ENCODE peak calls at places on chromosomes 12 and 14, in four cellular contexts. G, K, J and X are unnamed samples.

GRCh38 chr12:120206228-120206627 is 5.3 kb upstream of the RPLP0 start:
- DNase-seq in K (no peak), G (no peak), J (no peak), X (no peak)

GRCh38 chr12:5076761-5077160 is 33.1 kb downstream of the KCNA5 start:
- DNase-seq in G (no peak), K (no peak), J (peak; percentile 73), X (no peak)

GRCh38 chr12:46110220-46110700 is 119.9 kb upstream of the SCAF11 start:
- DNase-seq in J (no peak), K (no peak), G (no peak), X (no peak)

GRCh38 chr14:100868621-100869370 is 34.7 kb downstream of the RTL1 start:
- DNase-seq in G (no peak), J (no peak), K (no peak), X (no peak)

GRCh38 chr12:91877022-91877421 is 268.6 kb downstream of the BTG1 start:
- DNase-seq in J (no peak), K (no peak), G (no peak), X (peak; percentile 67)

GRCh38 chr14:61342486-61342885 is 21.1 kb downstream of the PRKCH start:
- DNase-seq in K (no peak), G (no peak), J (no peak), X (no peak)

GRCh38 chr12:96233941-96234461 is 39.8 kb downstream of the ELK3 start:
- DNase-seq in J (peak; percentile 97), K (no peak), G (no peak), X (peak; percentile 99)

GRCh38 chr12:52305921-52306705 is 14.8 kb upstream of the KRT81 start:
- DNase-seq in K (no peak), J (no peak), G (peak; percentile 26), X (no peak)

GRCh38 chr14:71855399-71856036 is 76.7 kb upstream of the RGS6 start:
- DNase-seq in G (peak; percentile 88), J (no peak), K (peak; percentile 73), X (peak; percentile 84)

GRCh38 chr12:52636592-52637258 is 15.3 kb downstream of the KRT2 start:
- DNase-seq in J (no peak), K (no peak), G (no peak), X (no peak)

GRCh38 chr14:75999511-76000190 is 14.1 kb downstream of the IFT43 start:
- DNase-seq in J (no peak), G (no peak), K (peak; percentile 32), X (no peak)

GRCh38 chr12:42135264-42135814 is 9.3 kb downstream of the GXYLT1 start:
- DNase-seq in J (no peak), G (no peak), K (no peak), X (peak; percentile 86)

GRCh38 chr14:52332269-52332668 is 18.2 kb downstream of the PTGER2 start:
- DNase-seq in J (no peak), G (no peak), K (no peak), X (no peak)

GRCh38 chr12:85872497-85873091 is 1.5 kb upstream of the NTS start:
- DNase-seq in K (peak; percentile 72), J (no peak), G (peak; percentile 88), X (peak; percentile 80)

GRCh38 chr12:26251600-26251999 is 56.2 kb downstream of the SSPN start:
- DNase-seq in J (peak; percentile 79), G (no peak), K (no peak), X (peak; percentile 94)

GRCh38 chr12:13197526-13198141 is 1.1 kb downstream of the EMP1 start:
- DNase-seq in G (peak; percentile 32), K (no peak), J (no peak), X (peak; percentile 70)

GRCh38 chr14:65302571-65303184 is 109.9 kb upstream of the FUT8 start:
- DNase-seq in K (no peak), J (no peak), G (no peak), X (no peak)

GRCh38 chr12:29665107-29665506 is 118.6 kb downstream of the TMTC1 start:
- DNase-seq in K (no peak), J (no peak), G (no peak), X (no peak)

GRCh38 chr14:63404906-63405305 is 86.2 kb upstream of the GPHB5 start:
- DNase-seq in G (no peak), K (no peak), J (no peak), X (no peak)

GRCh38 chr12:51323966-51324895 is at the start of gene BIN2:
- DNase-seq in K (no peak), J (no peak), G (no peak), X (no peak)

GRCh38 chr12:132327351-132328171 is 1.8 kb downstream of the GALNT9 start:
- DNase-seq in J (no peak), K (no peak), G (no peak), X (peak; percentile 96)

GRCh38 chr14:74579447-74580274 is 32.4 kb downstream of the LTBP2 start:
- DNase-seq in J (no peak), K (no peak), G (no peak), X (peak; percentile 94)

GRCh38 chr12:26271889-26272492 is 76.6 kb downstream of the SSPN start:
- DNase-seq in J (no peak), K (peak; percentile 28), G (no peak), X (peak; percentile 97)

GRCh38 chr12:111447571-111448265 is 42.0 kb downstream of the SH2B3 start:
- DNase-seq in G (no peak), K (no peak), J (peak; percentile 70), X (no peak)

GRCh38 chr12:11719678-11720099 is 70.2 kb downstream of the ETV6 start:
- DNase-seq in G (peak; percentile 57), J (peak; percentile 79), K (no peak), X (peak; percentile 91)

GRCh38 chr12:132719141-132719953 is 8.7 kb downstream of the PGAM5 start:
- DNase-seq in G (no peak), J (no peak), K (no peak), X (no peak)

GRCh38 chr14:97010491-97011160 is 213.4 kb downstream of the VRK1 start:
- DNase-seq in K (no peak), J (no peak), G (peak; percentile 67), X (no peak)

GRCh38 chr14:70014696-70015095 is 135.5 kb downstream of the SMOC1 start:
- DNase-seq in K (no peak), J (no peak), G (no peak), X (no peak)

GRCh38 chr14:28776482-28777266 is 10.1 kb downstream of the FOXG1 start:
- DNase-seq in J (no peak), G (no peak), K (no peak), X (no peak)

GRCh38 chr14:28772613-28773012 is 6.0 kb downstream of the FOXG1 start:
- DNase-seq in G (no peak), K (no peak), J (no peak), X (no peak)

GRCh38 chr14:28773917-28774691 is 7.5 kb downstream of the FOXG1 start:
- DNase-seq in J (no peak), G (peak; percentile 94), K (peak; percentile 82), X (peak; percentile 64)

GRCh38 chr14:28773176-28773575 is 6.6 kb downstream of the FOXG1 start:
- DNase-seq in J (no peak), K (no peak), G (no peak), X (no peak)

DNA sequence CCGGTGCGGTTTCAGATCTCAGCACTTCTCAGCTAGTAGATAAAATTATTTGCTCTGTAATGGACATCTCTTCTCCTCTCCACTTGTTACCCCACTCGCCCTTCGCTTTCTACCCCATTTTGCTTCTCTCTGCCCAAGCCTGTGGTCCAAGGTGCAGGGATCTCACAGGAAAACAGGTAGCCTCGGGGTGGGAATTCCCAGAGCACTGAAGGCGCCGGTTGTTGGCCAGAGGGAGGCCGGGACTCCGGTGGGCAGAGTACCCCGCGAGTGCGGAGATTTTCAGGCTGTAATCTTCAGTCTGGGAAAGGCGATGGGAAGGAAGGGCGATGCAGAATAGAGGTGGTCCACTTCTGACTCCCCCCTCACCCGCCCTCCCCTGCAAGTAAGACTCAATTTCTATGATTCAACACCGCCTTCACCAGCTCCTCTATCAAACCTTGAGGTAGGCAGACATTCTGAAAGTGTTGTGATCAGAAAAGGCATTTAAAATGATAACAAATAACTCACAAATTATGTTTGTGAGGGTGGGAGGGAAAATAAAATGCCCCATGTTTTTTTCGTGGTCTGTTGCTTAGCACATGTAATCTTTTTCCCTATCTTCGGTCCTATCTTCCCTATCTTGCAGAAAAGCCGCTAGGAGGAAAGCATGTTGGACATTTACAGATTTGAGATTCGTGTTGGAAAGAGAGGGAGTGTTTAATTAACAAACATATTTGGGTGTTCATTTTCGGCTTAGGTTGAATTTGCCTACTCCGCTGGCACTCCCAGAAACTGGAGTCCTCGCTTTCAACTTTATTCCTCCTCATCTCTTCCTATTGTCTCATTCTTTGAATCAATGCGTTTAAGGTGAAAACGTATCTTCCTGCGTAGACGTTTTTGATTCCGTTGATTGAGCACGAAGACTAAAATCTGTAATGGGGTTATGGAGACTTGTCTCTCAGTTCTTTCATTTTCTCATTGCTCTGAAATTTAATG is 8.5 kb downstream of the FOXG1 start:
- DNase-seq in K (no peak), J (no peak), G (no peak), X (no peak)
- TF ChIP-seq CTCF in K (no peak), J (no peak), G (no peak), X (no peak)

GRCh38 chr12:53998174-53998899 is 1.6 kb upstream of the HOXC9 start:
- DNase-seq in J (no peak), K (no peak), G (no peak), X (no peak)
- H3K4me3 ChIP-seq in J (no peak overlapping the region), K (no peak overlapping the region), G (no peak overlapping the region), X (no peak overlapping the region)

GRCh38 chr12:2588345-2588744 is 206.4 kb upstream of the FKBP4 start:
- DNase-seq in G (peak; percentile 41), J (no peak), K (no peak), X (no peak)
- TF ChIP-seq CTCF in G (peak; percentile 50), J (no peak), K (no peak), X (no peak)

DNA sequence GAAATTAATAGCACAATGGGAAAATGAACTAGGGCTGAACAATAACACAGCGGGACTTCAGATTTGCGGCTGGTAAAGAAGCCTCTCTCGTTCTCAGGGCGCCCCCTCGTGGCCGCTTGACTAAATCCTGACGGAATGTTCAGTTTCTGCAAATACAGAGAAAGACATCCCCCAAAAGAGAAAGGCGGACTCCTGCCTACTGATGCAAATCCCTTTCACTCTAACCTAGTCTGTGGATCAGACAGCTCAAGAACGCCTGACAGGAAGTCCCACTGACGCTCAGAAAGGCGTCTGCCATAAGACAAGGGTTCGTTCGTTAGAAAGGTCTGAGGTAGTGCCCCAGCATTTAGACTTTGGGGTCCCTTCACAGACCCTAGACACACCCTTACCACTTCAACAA is 2.5 kb downstream of the NUAK1 start:
- DNase-seq in G (peak; percentile 97), K (peak; percentile 93), J (peak; percentile 89), X (peak; percentile 91)
- H3K4me3 ChIP-seq in G (peak overlapping the region; percentile 82), K (peak overlapping the region; percentile 97), J (peak overlapping the region; percentile 77), X (peak overlapping the region; percentile 80)